ENCODE peak calls at places on chromosome 7, in five cellular contexts. U, C, E, J and O are unnamed samples.

GRCh38 chr7:155803418-155804376 is 8.6 kb downstream of the SHH start:
- DNase-seq in U (no peak), C (no peak), E (no peak), J (peak; percentile 12), O (no peak)

GRCh38 chr7:22931011-22931410 is 82.9 kb downstream of the HYCC1 start:
- DNase-seq in J (no peak), E (no peak), U (no peak), C (no peak), O (no peak)

GRCh38 chr7:157018997-157019591 is 8.6 kb upstream of the MNX1 start:
- DNase-seq in J (no peak), U (no peak), E (no peak), C (no peak), O (no peak)

GRCh38 chr7:28921822-28922221 is 36.3 kb downstream of the TRIL start:
- DNase-seq in E (no peak), U (peak; percentile 47), J (peak; percentile 61), C (peak; percentile 57), O (peak; percentile 34)

GRCh38 chr7:65980478-65981250 is 1.3 kb downstream of the GUSB start:
- DNase-seq in J (peak; percentile 19), C (peak; percentile 80), E (peak; percentile 83), U (no peak), O (peak; percentile 67)

GRCh38 chr7:105713488-105714465 is 132.5 kb upstream of the EFCAB10 start:
- DNase-seq in E (no peak), C (no peak), U (no peak), J (no peak), O (no peak)

GRCh38 chr7:129684777-129685176 is 73.3 kb downstream of the NRF1 start:
- DNase-seq in E (no peak), C (no peak), J (peak; percentile 33), U (no peak), O (no peak)

GRCh38 chr7:50359995-50360925 is 55.7 kb downstream of the IKZF1 start:
- DNase-seq in J (no peak), C (no peak), U (no peak), E (no peak), O (peak; percentile 85)

GRCh38 chr7:90726120-90726519 is 130.0 kb downstream of the CDK14 start:
- DNase-seq in E (no peak), J (peak; percentile 30), C (no peak), U (no peak), O (no peak)

GRCh38 chr7:121034929-121035328 is 46.4 kb downstream of the CPED1 start:
- DNase-seq in C (no peak), J (no peak), E (no peak), U (no peak), O (no peak)

GRCh38 chr7:117458977-117459583 is 20.7 kb upstream of the CFTR start:
- DNase-seq in U (peak; percentile 1), E (no peak), C (peak; percentile 16), J (peak; percentile 20), O (no peak)

GRCh38 chr7:6392712-6393666 is 54.8 kb downstream of the DAGLB start:
- DNase-seq in J (peak; percentile 75), E (no peak), U (peak; percentile 44), C (peak; percentile 90), O (peak; percentile 70)

GRCh38 chr7:100568936-100569844 is 4.5 kb downstream of the SAP25 start:
- DNase-seq in C (no peak), E (no peak), J (peak; percentile 38), U (no peak), O (peak; percentile 65)

GRCh38 chr7:63014792-63015191 is 983.9 kb upstream of the ZNF722 start:
- DNase-seq in U (no peak), J (no peak), C (no peak), E (no peak), O (no peak)

GRCh38 chr7:18890885-18891621 is 226.4 kb downstream of the TWIST1 start:
- DNase-seq in U (no peak), C (no peak), E (no peak), J (no peak), O (no peak)

GRCh38 chr7:105097619-105098018 is 83.6 kb downstream of the KMT2E start:
- DNase-seq in J (peak; percentile 81), E (no peak), U (peak; percentile 93), C (peak; percentile 47), O (no peak)

GRCh38 chr7:96327429-96327828 is 5.5 kb upstream of the SLC25A13 start:
- DNase-seq in U (no peak), J (no peak), E (no peak), C (no peak), O (no peak)

GRCh38 chr7:141291541-141291940 is 217.7 kb downstream of the TMEM178B start:
- DNase-seq in J (no peak), C (no peak), U (no peak), E (no peak), O (no peak)

GRCh38 chr7:43553999-43554398 is 28.9 kb upstream of the STK17A start:
- DNase-seq in U (no peak), J (peak; percentile 23), E (no peak), C (no peak), O (peak; percentile 10)

GRCh38 chr7:40341836-40342235 is 207.0 kb downstream of the SUGCT start:
- DNase-seq in U (no peak), J (no peak), C (no peak), E (no peak), O (no peak)

GRCh38 chr7:102416406-102416805 is 17.0 kb upstream of the ORAI2 start:
- DNase-seq in E (no peak), C (no peak), J (no peak), U (no peak), O (no peak)